ENCODE peak calls at places on chromosome 21, in eight cellular contexts. Q, D, U, T, Y, S, Z and L are unnamed samples.

GRCh38 chr21:36338975-36339374 is 19.0 kb downstream of the MORC3 start:
- DNase-seq in Q (no peak), D (no peak), U (no peak), T (no peak), Y (no peak), S (no peak), Z (no peak), L (no peak)

GRCh38 chr21:37210017-37210593 is 57.0 kb downstream of the VPS26C start:
- DNase-seq in Q (no peak), D (no peak), U (no peak), T (no peak), Y (no peak), S (no peak), Z (no peak), L (no peak)

GRCh38 chr21:33938381-33938780 is 22.8 kb upstream of the ATP5PO start:
- DNase-seq in Q (no peak), D (no peak), U (no peak), T (no peak), Y (no peak), S (no peak), Z (no peak), L (no peak)

GRCh38 chr21:17921579-17922530 is 102.7 kb upstream of the C21orf91 start:
- DNase-seq in Q (peak), D (no peak), U (no peak), T (peak), Y (no peak), S (no peak), Z (no peak), L (no peak)

GRCh38 chr21:43300496-43301423 is 126.2 kb downstream of the SIK1 start:
- DNase-seq in Q (no peak), D (peak), U (no peak), T (peak), Y (no peak), S (no peak), Z (no peak), L (no peak)

GRCh38 chr21:40615503-40616376 is 231.2 kb downstream of the DSCAM start:
- DNase-seq in Q (peak), D (no peak), U (no peak), T (peak), Y (no peak), S (no peak), Z (no peak), L (no peak)

GRCh38 chr21:31866077-31866511 is 6.7 kb upstream of the HUNK start:
- DNase-seq in Q (peak), D (peak), U (peak), T (peak), Y (peak), S (peak), Z (peak), L (peak)

GRCh38 chr21:39430457-39430856 is 15.1 kb downstream of the LCA5L start:
- DNase-seq in Q (no peak), D (no peak), U (no peak), T (no peak), Y (no peak), S (no peak), Z (no peak), L (no peak)

GRCh38 chr21:14541840-14542495 is 4.1 kb downstream of the SAMSN1 start:
- DNase-seq in Q (no peak), D (no peak), U (no peak), T (no peak), Y (no peak), S (no peak), Z (no peak), L (no peak)

GRCh38 chr21:38478782-38479181 is 19.5 kb downstream of the ERG start:
- DNase-seq in Q (peak), D (no peak), U (no peak), T (peak), Y (no peak), S (no peak), Z (no peak), L (no peak)

GRCh38 chr21:17769049-17769845 is 49.9 kb downstream of the C21orf91 start:
- DNase-seq in Q (no peak), D (no peak), U (no peak), T (peak), Y (no peak), S (no peak), Z (no peak), L (no peak)

GRCh38 chr21:20329636-20330035 is 668.6 kb upstream of the NCAM2 start:
- DNase-seq in Q (no peak), D (no peak), U (no peak), T (no peak), Y (no peak), S (no peak), Z (no peak), L (no peak)

GRCh38 chr21:40841524-40842196 is 5.3 kb downstream of the DSCAM start:
- DNase-seq in Q (peak), D (peak), U (peak), T (peak), Y (no peak), S (peak), Z (peak), L (peak)

GRCh38 chr21:25507522-25507921 is 99.8 kb downstream of the MRPL39 start:
- DNase-seq in Q (no peak), D (no peak), U (no peak), T (peak), Y (no peak), S (no peak), Z (no peak), L (no peak)

GRCh38 chr21:22855581-22855980 is 1857.4 kb downstream of the NCAM2 start:
- DNase-seq in Q (no peak), D (no peak), U (no peak), T (peak), Y (no peak), S (no peak), Z (no peak), L (no peak)

GRCh38 chr21:36976882-36977651 is 10.6 kb upstream of the HLCS start:
- DNase-seq in Q (peak), D (no peak), U (peak), T (peak), Y (no peak), S (peak), Z (no peak), L (no peak)

GRCh38 chr21:35231115-35231514 is 182.0 kb upstream of the RUNX1 start:
- DNase-seq in Q (peak), D (no peak), U (no peak), T (peak), Y (no peak), S (no peak), Z (no peak), L (no peak)
- TF ChIP-seq CTCF in Q (no peak), D (no peak), U (no peak), T (no peak), Y (no peak), S (no peak), Z (no peak), L (no peak)

DNA sequence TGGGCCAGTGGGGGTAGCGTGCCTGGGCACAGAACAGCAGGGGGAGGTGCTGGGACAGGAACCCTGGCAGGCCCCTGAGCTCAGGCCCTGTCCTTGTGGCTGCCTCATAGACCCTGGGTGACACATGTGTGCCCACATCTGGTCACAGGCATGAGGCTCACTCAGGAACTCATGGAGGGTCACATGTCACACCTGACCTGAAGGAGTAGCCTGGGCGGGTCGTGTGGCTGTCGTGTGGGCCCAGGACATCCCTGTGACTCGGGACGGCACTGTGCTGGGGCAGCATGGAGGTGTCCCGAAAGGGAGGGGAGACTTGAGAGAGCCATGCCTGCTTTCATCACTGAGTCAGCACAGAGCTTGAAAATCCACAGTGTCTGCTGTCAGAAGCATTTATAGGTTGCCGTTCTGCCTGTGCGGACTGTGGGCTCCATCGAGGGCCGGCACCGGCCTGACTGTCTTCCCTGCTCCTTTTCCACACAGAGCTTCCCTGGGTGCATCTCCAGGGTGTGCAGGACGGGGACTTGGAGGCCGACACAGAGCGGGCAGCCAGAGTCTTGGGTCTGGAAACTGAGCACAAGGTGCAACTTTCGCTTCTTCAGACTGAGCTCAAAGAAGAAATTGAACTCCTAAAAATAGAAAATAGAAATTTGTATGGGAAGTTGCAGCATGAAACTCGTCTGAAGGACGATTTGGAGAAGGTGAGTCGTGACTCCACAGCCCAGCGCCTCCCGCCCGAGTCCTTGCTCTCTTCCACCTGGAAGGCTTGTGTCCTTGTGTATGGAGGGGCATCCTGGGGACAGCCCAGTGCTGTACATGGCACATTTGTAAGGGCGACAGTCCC is 32.8 kb downstream of the PCNT start:
- DNase-seq in Q (no peak), D (no peak), U (no peak), T (no peak), Y (no peak), S (no peak), Z (no peak), L (no peak)
- TF ChIP-seq CTCF in Q (no peak), D (no peak), U (no peak), T (no peak), Y (no peak), S (no peak), Z (no peak), L (no peak)

GRCh38 chr21:41895643-41896493 is 16.7 kb upstream of the PRDM15 start:
- DNase-seq in Q (peak), D (no peak), U (no peak), T (no peak), Y (no peak), S (no peak), Z (no peak), L (no peak)
- TF ChIP-seq CTCF in Q (no peak), D (no peak), U (no peak), T (no peak), Y (no peak), S (no peak), Z (no peak), L (no peak)

GRCh38 chr21:44779417-44780139 is 22.0 kb downstream of the UBE2G2 start:
- DNase-seq in Q (peak), D (no peak), U (no peak), T (no peak), Y (no peak), S (peak), Z (no peak), L (no peak)

GRCh38 chr21:44780140-44780508 is 21.5 kb downstream of the UBE2G2 start:
- DNase-seq in Q (no peak), D (no peak), U (no peak), T (no peak), Y (no peak), S (no peak), Z (no peak), L (no peak)

GRCh38 chr21:44778094-44778493 is 23.5 kb downstream of the UBE2G2 start:
- DNase-seq in Q (no peak), D (no peak), U (no peak), T (no peak), Y (no peak), S (no peak), Z (no peak), L (no peak)

GRCh38 chr21:44778499-44778911 is 23.1 kb downstream of the UBE2G2 start:
- DNase-seq in Q (no peak), D (no peak), U (no peak), T (no peak), Y (no peak), S (no peak), Z (no peak), L (no peak)

GRCh38 chr21:44778983-44779382 is 22.6 kb downstream of the UBE2G2 start:
- DNase-seq in Q (no peak), D (no peak), U (no peak), T (no peak), Y (no peak), S (no peak), Z (no peak), L (no peak)
- TF ChIP-seq CTCF in Q (no peak), D (no peak), U (no peak), T (no peak), Y (no peak), S (no peak), Z (no peak), L (no peak)

DNA sequence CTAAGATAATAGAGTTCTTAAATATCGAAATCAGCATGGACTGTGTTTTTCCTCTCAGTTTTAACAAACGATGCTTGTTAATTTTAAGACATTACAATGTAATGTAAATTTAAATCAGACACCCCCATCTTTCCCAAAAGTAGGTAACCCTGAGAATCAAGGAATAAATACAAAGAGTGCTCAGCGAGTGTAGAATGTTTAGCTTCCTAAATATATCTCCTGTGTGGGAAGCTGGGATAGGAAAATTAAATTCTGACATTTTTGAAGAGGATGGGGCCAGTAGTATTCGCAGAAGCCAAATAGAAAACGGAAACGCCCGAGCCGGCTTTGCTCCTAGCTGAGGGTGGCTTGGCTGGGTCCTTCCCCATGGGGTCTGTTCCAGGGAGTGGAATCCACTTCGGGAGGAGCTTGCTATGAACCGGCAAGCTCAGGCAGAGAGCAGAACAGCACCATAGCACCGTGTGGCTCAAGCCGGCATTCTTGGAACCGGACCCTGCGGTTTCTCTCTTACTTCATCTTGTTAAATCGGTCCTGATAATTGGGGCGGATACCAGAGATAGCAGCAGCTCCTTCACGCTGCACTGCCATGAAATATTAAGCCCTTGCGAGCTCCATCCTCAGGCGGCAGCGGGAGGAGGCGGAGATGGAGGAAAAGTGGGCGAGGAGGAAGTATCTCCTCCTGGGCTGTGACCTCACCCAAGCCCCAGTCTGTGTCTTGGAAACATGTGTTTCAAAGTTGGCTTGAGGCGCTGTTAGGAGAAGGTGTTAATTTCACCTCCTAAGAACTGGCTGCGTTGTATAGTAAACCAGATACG is 24.9 kb downstream of the MAP3K7CL start:
- DNase-seq in Q (peak), D (no peak), U (no peak), T (peak), Y (no peak), S (peak), Z (no peak), L (no peak)
- TF ChIP-seq CTCF in Q (no peak), D (no peak), U (no peak), T (no peak), Y (no peak), S (no peak), Z (no peak), L (no peak)